ENCODE peak calls at places on chromosome 7, in seven cellular contexts. D is lower lobe of right lung; M is stimulated activated CD4-positive, alpha-beta T cell treated with anti-CD3 and anti-CD28 coated beads, Interleukin-12 subunit alpha, Interleukin-12 subunit beta, amount 100 ng/mL, for 4 hours; X is naive B cell; G is occipital lobe; C is pancreas; F is HEK293T. S is an unnamed sample.

GRCh38 chr7:135957627-135958026 is 19.5 kb downstream of the MTPN start:
- DNase-seq in D (no peak), M (no peak), X (no peak), G (no peak), C (no peak), F (no peak), S (no peak)

GRCh38 chr7:143372070-143372469 is 9.1 kb upstream of the ZYX start:
- DNase-seq in D (peak), M (no peak), X (no peak), G (peak), C (no peak), F (no peak), S (no peak)

GRCh38 chr7:85529197-85529596 is 342.3 kb upstream of the SEMA3D start:
- DNase-seq in D (peak), M (no peak), X (no peak), G (no peak), C (no peak), F (no peak), S (no peak)

GRCh38 chr7:99625321-99625720 is 8.6 kb downstream of the ZSCAN25 start:
- DNase-seq in D (no peak), M (no peak), X (no peak), G (no peak), C (no peak), F (no peak), S (no peak)

GRCh38 chr7:93515144-93515543 is 59.4 kb downstream of the CALCR start:
- DNase-seq in D (no peak), M (no peak), X (no peak), G (no peak), C (no peak), F (no peak), S (no peak)

GRCh38 chr7:23020742-23021401 is 6.9 kb upstream of the HYCC1 start:
- DNase-seq in D (no peak), M (no peak), X (no peak), G (no peak), C (no peak), F (no peak), S (no peak)

GRCh38 chr7:104650991-104651680 is 322.7 kb downstream of the LHFPL3 start:
- DNase-seq in D (no peak), M (no peak), X (no peak), G (no peak), C (peak), F (no peak), S (peak)

GRCh38 chr7:5278781-5279180 is 4.0 kb upstream of the SLC29A4 start:
- DNase-seq in D (no peak), M (no peak), X (no peak), G (no peak), C (no peak), F (no peak), S (no peak)

GRCh38 chr7:17646181-17646956 is 293.9 kb downstream of the SNX13 start:
- DNase-seq in D (no peak), M (no peak), X (no peak), G (no peak), C (no peak), F (no peak), S (no peak)

GRCh38 chr7:151011097-151011409 is 13.2 kb downstream of the ATG9B start:
- DNase-seq in D (no peak), M (no peak), X (no peak), G (no peak), C (no peak), F (no peak), S (no peak)

GRCh38 chr7:155725073-155725346 is 80.5 kb downstream of the RBM33 start:
- DNase-seq in D (no peak), M (no peak), X (peak), G (no peak), C (no peak), F (no peak), S (no peak)

GRCh38 chr7:129914536-129915272 is 38.1 kb downstream of the UBE2H start:
- DNase-seq in D (no peak), M (no peak), X (no peak), G (no peak), C (no peak), F (no peak), S (no peak)

GRCh38 chr7:35727571-35727970 is 32.6 kb upstream of the HERPUD2 start:
- DNase-seq in D (no peak), M (no peak), X (no peak), G (no peak), C (no peak), F (no peak), S (no peak)

GRCh38 chr7:116230191-116231005 is 20.1 kb downstream of the TES start:
- DNase-seq in D (no peak), M (no peak), X (no peak), G (no peak), C (no peak), F (no peak), S (no peak)

GRCh38 chr7:130998993-130999602 is 265.1 kb upstream of the KLF14 start:
- DNase-seq in D (no peak), M (no peak), X (no peak), G (no peak), C (no peak), F (no peak), S (no peak)

GRCh38 chr7:159061674-159062212 is 82.9 kb downstream of the VIPR2 start:
- DNase-seq in D (no peak), M (no peak), X (no peak), G (no peak), C (peak), F (no peak), S (no peak)

GRCh38 chr7:31111109-31111451 is 59.0 kb downstream of the ADCYAP1R1 start:
- DNase-seq in D (no peak), M (no peak), X (no peak), G (no peak), C (no peak), F (no peak), S (no peak)

GRCh38 chr7:107150375-107151073 is 18.3 kb upstream of the HBP1 start:
- DNase-seq in D (peak), M (peak), X (peak), G (no peak), C (peak), F (peak), S (peak)

GRCh38 chr7:156816943-156817572 is 75.9 kb downstream of the LMBR1 start:
- DNase-seq in D (no peak), M (no peak), X (no peak), G (no peak), C (no peak), F (no peak), S (no peak)

GRCh38 chr7:128203047-128203491 is 38.0 kb upstream of the LEP start:
- DNase-seq in D (no peak), M (no peak), X (no peak), G (no peak), C (no peak), F (no peak), S (no peak)

GRCh38 chr7:111004297-111004901 is 86.5 kb upstream of the LRRN3 start:
- DNase-seq in D (no peak), M (no peak), X (no peak), G (no peak), C (no peak), F (no peak), S (no peak)

GRCh38 chr7:101172005-101172853 is 6.9 kb upstream of the VGF start:
- DNase-seq in D (no peak), M (no peak), X (peak), G (no peak), C (no peak), F (no peak), S (no peak)

GRCh38 chr7:102439963-102440795 is 6.8 kb downstream of the ORAI2 start:
- DNase-seq in D (no peak), M (no peak), X (no peak), G (no peak), C (no peak), F (no peak), S (peak)

GRCh38 chr7:68733219-68734143 is 864.8 kb upstream of the AUTS2 start:
- DNase-seq in D (no peak), M (no peak), X (no peak), G (no peak), C (no peak), F (no peak), S (no peak)

GRCh38 chr7:65746398-65746669 is 126.5 kb upstream of the VKORC1L1 start:
- DNase-seq in D (no peak), M (no peak), X (no peak), G (no peak), C (no peak), F (no peak), S (no peak)

GRCh38 chr7:118862733-118863132 is 638.2 kb downstream of the ANKRD7 start:
- DNase-seq in D (no peak), M (no peak), X (no peak), G (no peak), C (no peak), F (no peak), S (no peak)